ENCODE peak calls at places on chromosomes 7 and 10, in four cellular contexts. Y is neuronal stem cell, L is kidney, G is thyroid gland. D is an unnamed sample. For H3K9me3 and H3K4me1, the result is how much of the 10 kb centered on the place peaks cover.

GRCh38 chr10:50393784-50394183 is 142.5 kb upstream of the ASAH2 start:
- DNase-seq in Y (no peak), L (no peak), G (no peak), D (no peak)

GRCh38 chr10:91190876-91191580 is 29.4 kb upstream of the PCGF5 start:
- DNase-seq in Y (no peak), L (no peak), G (no peak), D (no peak)

GRCh38 chr10:96369890-96370574 is 11.2 kb upstream of the OPALIN start:
- DNase-seq in Y (no peak), L (no peak), G (no peak), D (no peak)

GRCh38 chr10:80459047-80459865 is 5.1 kb downstream of the TSPAN14 start:
- DNase-seq in Y (no peak), L (peak), G (peak), D (peak)

GRCh38 chr10:101050206-101051069 is 11.4 kb upstream of the KAZALD1 start:
- DNase-seq in Y (peak), L (peak), G (peak), D (peak)

GRCh38 chr7:12625836-12626235 is 55.3 kb downstream of the SCIN start:
- DNase-seq in Y (no peak), L (no peak), G (no peak), D (no peak)

GRCh38 chr7:12788171-12788570 is 100.7 kb downstream of the ARL4A start:
- DNase-seq in Y (no peak), L (no peak), G (no peak), D (no peak)

GRCh38 chr7:44547536-44548221 is 6.5 kb upstream of the NPC1L1 start:
- DNase-seq in Y (no peak), L (no peak), G (no peak), D (no peak)

GRCh38 chr7:818031-818699 is 14.1 kb upstream of the SUN1 start:
- DNase-seq in Y (no peak), L (peak), G (no peak), D (no peak)

DNA sequence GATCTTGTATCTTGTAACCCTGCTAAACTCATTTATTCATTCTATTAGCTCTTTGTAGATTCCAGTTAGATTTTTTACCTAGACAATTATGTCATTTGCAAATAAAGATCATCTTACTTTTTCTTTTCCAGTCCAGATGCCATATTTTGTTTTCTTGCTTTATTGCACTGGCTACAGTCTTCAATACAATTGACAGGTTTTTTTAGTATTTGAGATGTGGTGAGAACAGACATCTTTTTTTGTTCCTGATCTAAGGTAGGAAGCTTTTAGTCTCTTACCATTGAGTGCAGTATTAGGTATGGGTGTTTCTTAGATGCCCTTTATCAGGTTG is 12.1 kb downstream of the SPRN start:
- DNase-seq in Y (no peak), L (no peak), G (no peak), D (no peak)
- H3K9me3 ChIP-seq in Y (half or more), L (under half), G (under half), D (under half)

GRCh38 chr7:151487246-151487645 is 32.4 kb downstream of the RHEB start:
- DNase-seq in Y (no peak), L (no peak), G (no peak), D (no peak)
- H3K4me1 ChIP-seq in Y (under half), L (under half), G (under half), D (under half)

DNA sequence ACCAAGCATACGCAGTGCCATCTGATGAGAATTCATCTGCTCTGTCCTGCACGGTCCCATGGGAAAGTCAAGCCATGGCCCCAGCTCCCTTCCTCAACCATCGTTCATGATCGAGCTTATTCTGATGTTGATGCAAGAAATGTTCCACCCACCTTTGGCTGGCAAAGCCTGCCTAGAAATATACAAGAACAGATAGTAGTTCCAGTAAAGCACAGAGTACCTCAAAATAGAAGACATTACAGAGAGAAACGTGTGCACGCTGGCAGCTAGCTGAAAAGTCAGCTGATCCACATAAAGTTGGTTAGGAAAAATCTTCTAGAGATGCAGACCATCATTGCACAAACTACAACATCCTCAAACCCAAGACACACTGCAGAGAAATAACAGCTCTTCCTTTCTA is 127.0 kb downstream of the PTPRN2 start:
- DNase-seq in Y (no peak), L (no peak), G (no peak), D (no peak)
- H3K9me3 ChIP-seq in Y (under half), L (under half), G (under half), D (under half)

GRCh38 chr7:66549466-66549865 is 79.2 kb upstream of the KCTD7 start:
- DNase-seq in Y (no peak), L (peak), G (no peak), D (no peak)

GRCh38 chr7:66554326-66554725 is 74.4 kb upstream of the KCTD7 start:
- DNase-seq in Y (no peak), L (no peak), G (no peak), D (no peak)

GRCh38 chr7:66556177-66556548 is 72.5 kb upstream of the KCTD7 start:
- DNase-seq in Y (no peak), L (no peak), G (no peak), D (no peak)

GRCh38 chr7:66556549-66557213 is 72.0 kb upstream of the KCTD7 start:
- DNase-seq in Y (no peak), L (no peak), G (no peak), D (no peak)

GRCh38 chr7:66553001-66553400 is 75.7 kb upstream of the KCTD7 start:
- DNase-seq in Y (no peak), L (no peak), G (no peak), D (no peak)
- H3K4me1 ChIP-seq in Y (under half), L (under half), G (under half), D (under half)